ENCODE peak calls at places on chromosomes 11 and 22, in four cellular contexts. One of them, this sample, is unnamed.

GRCh38 chr11:69702769-69703510 is 882 bp downstream of the FGF19 start:
- DNase-seq in A549: no peak
- DNase-seq in ovary: no peak
- DNase-seq in HL-60: no peak
- DNase-seq in this sample: no peak

GRCh38 chr11:121606354-121606753 is 153.6 kb upstream of the SORL1-AS1 start:
- DNase-seq in A549: no peak
- DNase-seq in ovary: no peak
- DNase-seq in HL-60: no peak
- DNase-seq in this sample: no peak

GRCh38 chr22:31820655-31821054 is 66.8 kb downstream of the DEPDC5 start:
- DNase-seq in A549: no peak
- DNase-seq in ovary: no peak
- DNase-seq in HL-60: no peak
- DNase-seq in this sample: no peak

GRCh38 chr11:44498524-44498923 is 66.9 kb upstream of the CD82 start:
- DNase-seq in A549: no peak
- DNase-seq in ovary: no peak
- DNase-seq in HL-60: no peak
- DNase-seq in this sample: no peak

GRCh38 chr11:28969832-28970231 is 861.6 kb downstream of the METTL15 start:
- DNase-seq in A549: peak
- DNase-seq in ovary: no peak
- DNase-seq in HL-60: no peak
- DNase-seq in this sample: no peak

GRCh38 chr11:130379276-130379675 is 49.1 kb downstream of the ADAMTS8 start:
- DNase-seq in A549: no peak
- DNase-seq in ovary: no peak
- DNase-seq in HL-60: no peak
- DNase-seq in this sample: no peak

GRCh38 chr22:21919526-21920307 is 32.9 kb downstream of the PPM1F start:
- DNase-seq in A549: no peak
- DNase-seq in ovary: no peak
- DNase-seq in HL-60: no peak
- DNase-seq in this sample: no peak

GRCh38 chr11:128291043-128291442 is 296.3 kb downstream of the ETS1 start:
- DNase-seq in A549: no peak
- DNase-seq in ovary: no peak
- DNase-seq in HL-60: no peak
- DNase-seq in this sample: no peak

GRCh38 chr22:27019827-27020226 is 362.4 kb downstream of the MIAT start:
- DNase-seq in A549: peak
- DNase-seq in ovary: no peak
- DNase-seq in HL-60: no peak
- DNase-seq in this sample: no peak

GRCh38 chr22:48098936-48099245 is 1336.4 kb downstream of the TBC1D22A start:
- DNase-seq in A549: no peak
- DNase-seq in ovary: no peak
- DNase-seq in HL-60: no peak
- DNase-seq in this sample: no peak

GRCh38 chr11:58028687-58029411 is 1.9 kb upstream of the OR6Q1 start:
- DNase-seq in A549: no peak
- DNase-seq in ovary: no peak
- DNase-seq in HL-60: no peak
- DNase-seq in this sample: no peak

GRCh38 chr11:73983764-73984543 is 1.3 kb upstream of the UCP2 start:
- DNase-seq in A549: no peak
- DNase-seq in ovary: no peak
- DNase-seq in HL-60: peak
- DNase-seq in this sample: no peak

GRCh38 chr11:27416568-27417176 is 53.7 kb upstream of the CCDC34 start:
- DNase-seq in A549: no peak
- DNase-seq in ovary: no peak
- DNase-seq in HL-60: no peak
- DNase-seq in this sample: no peak

GRCh38 chr11:70528794-70529580 is 130.7 kb downstream of the CTTN start:
- DNase-seq in A549: no peak
- DNase-seq in ovary: no peak
- DNase-seq in HL-60: no peak
- DNase-seq in this sample: no peak

GRCh38 chr11:131408011-131408640 is 37.7 kb downstream of the NTM start:
- DNase-seq in A549: peak
- DNase-seq in ovary: no peak
- DNase-seq in HL-60: peak
- DNase-seq in this sample: peak

GRCh38 chr11:73390601-73391565 is 14.7 kb downstream of the RELT start:
- DNase-seq in A549: no peak
- DNase-seq in ovary: no peak
- DNase-seq in HL-60: no peak
- DNase-seq in this sample: no peak

GRCh38 chr11:86688398-86689179 is 16.2 kb upstream of the ME3 start:
- DNase-seq in A549: peak
- DNase-seq in ovary: no peak
- DNase-seq in HL-60: no peak
- DNase-seq in this sample: no peak

GRCh38 chr22:23715811-23716355 is 25.1 kb downstream of the RGL4 start:
- DNase-seq in A549: no peak
- DNase-seq in ovary: peak
- DNase-seq in HL-60: no peak
- DNase-seq in this sample: no peak

GRCh38 chr11:9385288-9385902 is 943 bp downstream of the IPO7 start:
- DNase-seq in A549: peak
- DNase-seq in ovary: no peak
- DNase-seq in HL-60: no peak
- DNase-seq in this sample: no peak

GRCh38 chr22:26273011-26273675 is 103.9 kb downstream of the SEZ6L start:
- DNase-seq in A549: no peak
- DNase-seq in ovary: no peak
- DNase-seq in HL-60: no peak
- DNase-seq in this sample: no peak

GRCh38 chr22:29370556-29370955 is 17.8 kb downstream of the AP1B1 start:
- DNase-seq in A549: no peak
- DNase-seq in ovary: no peak
- DNase-seq in HL-60: no peak
- DNase-seq in this sample: no peak

GRCh38 chr11:120212259-120212888 is 1.5 kb downstream of the OAF start:
- DNase-seq in A549: no peak
- DNase-seq in ovary: no peak
- DNase-seq in HL-60: no peak
- DNase-seq in this sample: no peak

GRCh38 chr11:60831501-60832079 is 10.3 kb upstream of the CCDC86 start:
- DNase-seq in A549: no peak
- DNase-seq in ovary: no peak
- DNase-seq in HL-60: no peak
- DNase-seq in this sample: no peak

GRCh38 chr11:69601346-69601975 is 39.5 kb upstream of the CCND1 start:
- DNase-seq in A549: no peak
- DNase-seq in ovary: no peak
- DNase-seq in HL-60: no peak
- DNase-seq in this sample: no peak

GRCh38 chr11:85672111-85672875 is 7.4 kb upstream of the CREBZF start:
- DNase-seq in A549: no peak
- DNase-seq in ovary: no peak
- DNase-seq in HL-60: no peak
- DNase-seq in this sample: no peak

GRCh38 chr11:69093106-69093505 is 44.4 kb downstream of the TPCN2 start:
- DNase-seq in A549: no peak
- DNase-seq in ovary: no peak
- DNase-seq in HL-60: no peak
- DNase-seq in this sample: no peak

GRCh38 chr22:37018815-37019308 is 385 bp downstream of the TST start:
- DNase-seq in A549: peak
- DNase-seq in ovary: peak
- DNase-seq in HL-60: peak
- DNase-seq in this sample: peak

GRCh38 chr11:123330948-123331347 is 99.1 kb upstream of the GRAMD1B start:
- DNase-seq in A549: no peak
- DNase-seq in ovary: no peak
- DNase-seq in HL-60: no peak
- DNase-seq in this sample: no peak

GRCh38 chr22:28349114-28349513 is 330.5 kb downstream of the TTC28 start:
- DNase-seq in A549: no peak
- DNase-seq in ovary: no peak
- DNase-seq in HL-60: no peak
- DNase-seq in this sample: no peak

GRCh38 chr11:67079065-67079464 is 22.4 kb downstream of the RHOD start:
- DNase-seq in A549: no peak
- DNase-seq in ovary: no peak
- DNase-seq in HL-60: no peak
- DNase-seq in this sample: no peak

DNA sequence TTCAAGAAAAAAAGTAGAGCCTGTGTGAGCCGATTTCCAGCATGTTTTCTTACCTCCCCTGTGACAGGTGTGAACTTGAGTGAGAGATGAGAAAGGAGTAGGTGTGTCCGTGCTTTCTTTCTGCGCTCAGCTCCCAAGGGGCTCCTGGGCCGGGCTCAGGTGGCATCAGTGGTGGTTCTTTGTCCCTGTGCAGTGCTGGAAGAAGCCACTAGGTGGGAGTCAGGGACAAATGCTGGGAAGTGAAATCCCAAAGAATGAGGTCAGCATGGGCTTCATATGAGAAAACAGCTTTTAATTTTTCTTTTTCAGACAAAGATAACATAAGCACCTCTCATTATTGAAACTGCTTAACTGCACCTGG is 57.8 kb downstream of the PPFIBP2 start:
- DNase-seq in A549: peak
- DNase-seq in ovary: peak
- DNase-seq in HL-60: no peak
- DNase-seq in this sample: peak
- H3K27ac ChIP-seq in A549: peak
- H3K27ac ChIP-seq in ovary: no peak
- H3K27ac ChIP-seq in HL-60: no peak
- H3K27ac ChIP-seq in this sample: peak

GRCh38 chr11:113952588-113952987 is 22.3 kb upstream of the HTR3A start:
- DNase-seq in A549: no peak
- DNase-seq in ovary: no peak
- DNase-seq in HL-60: peak
- DNase-seq in this sample: no peak

GRCh38 chr11:113951487-113951886 is 23.4 kb upstream of the HTR3A start:
- DNase-seq in A549: no peak
- DNase-seq in ovary: no peak
- DNase-seq in HL-60: no peak
- DNase-seq in this sample: no peak

GRCh38 chr11:113952070-113952469 is 22.8 kb upstream of the HTR3A start:
- DNase-seq in A549: no peak
- DNase-seq in ovary: no peak
- DNase-seq in HL-60: no peak
- DNase-seq in this sample: no peak

GRCh38 chr11:113947989-113948388 is 26.9 kb upstream of the HTR3A start:
- DNase-seq in A549: no peak
- DNase-seq in ovary: no peak
- DNase-seq in HL-60: no peak
- DNase-seq in this sample: no peak

GRCh38 chr11:113949891-113950290 is 25.0 kb upstream of the HTR3A start:
- DNase-seq in A549: no peak
- DNase-seq in ovary: no peak
- DNase-seq in HL-60: no peak
- DNase-seq in this sample: no peak
- H3K27ac ChIP-seq in A549: no peak
- H3K27ac ChIP-seq in ovary: no peak
- H3K27ac ChIP-seq in HL-60: no peak
- H3K27ac ChIP-seq in this sample: no peak

GRCh38 chr22:38040953-38041759 is 16.0 kb upstream of the PICK1 start:
- DNase-seq in A549: no peak
- DNase-seq in ovary: no peak
- DNase-seq in HL-60: no peak
- DNase-seq in this sample: no peak
- H3K27ac ChIP-seq in A549: no peak
- H3K27ac ChIP-seq in ovary: no peak
- H3K27ac ChIP-seq in HL-60: no peak
- H3K27ac ChIP-seq in this sample: no peak

DNA sequence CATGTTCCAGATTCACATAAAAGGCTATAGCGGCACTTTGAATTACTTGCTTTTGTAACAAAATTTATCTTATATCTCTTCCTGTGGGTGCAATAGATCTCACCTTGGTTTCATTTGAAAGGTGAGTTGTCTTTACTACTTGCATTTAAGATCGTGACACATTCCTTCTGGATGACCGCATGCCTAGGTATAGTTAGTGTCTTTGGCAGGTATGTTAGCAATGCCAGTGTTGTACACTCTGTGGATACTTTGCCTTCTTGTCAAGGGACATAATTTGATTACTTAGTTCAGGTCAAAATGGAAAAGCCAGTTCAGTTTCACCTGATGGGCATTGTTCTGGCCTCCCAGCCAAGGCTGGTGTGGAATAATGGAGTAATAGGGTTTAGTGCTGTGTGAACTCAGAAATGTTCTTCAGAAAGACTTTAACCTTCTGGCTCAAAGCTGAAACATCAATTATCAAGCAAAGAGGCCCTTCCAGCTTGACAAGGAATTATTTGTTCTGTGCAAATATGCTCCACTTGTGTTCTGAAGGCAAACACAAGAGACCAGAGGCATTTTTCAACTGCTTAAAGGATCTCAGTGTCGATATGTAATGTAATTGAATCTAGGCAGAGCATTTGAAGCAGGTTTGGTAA is 64.6 kb downstream of the AMOTL1 start:
- DNase-seq in A549: no peak
- DNase-seq in ovary: no peak
- DNase-seq in HL-60: no peak
- DNase-seq in this sample: no peak
- H3K27ac ChIP-seq in A549: no peak
- H3K27ac ChIP-seq in ovary: no peak
- H3K27ac ChIP-seq in HL-60: no peak
- H3K27ac ChIP-seq in this sample: no peak

DNA sequence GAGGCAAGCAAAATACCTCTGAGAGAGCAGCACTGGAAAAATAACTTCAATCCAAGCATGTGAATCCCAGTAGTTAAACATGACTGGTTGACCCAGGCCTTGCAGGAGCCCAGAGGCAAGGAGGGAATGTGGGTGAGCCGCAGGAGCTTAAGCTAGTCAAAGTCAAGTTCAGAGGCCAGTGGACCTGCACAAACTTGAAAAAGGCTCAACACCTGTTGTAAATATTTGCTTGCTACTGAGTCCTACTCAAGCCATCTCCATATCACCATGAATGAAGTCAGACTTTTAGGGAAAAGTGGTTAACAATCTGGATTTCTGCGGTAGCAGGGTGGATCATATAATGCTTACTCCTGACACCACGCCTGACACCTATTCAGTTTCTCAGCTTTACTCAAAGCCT is 4.8 kb upstream of the CAT start:
- DNase-seq in A549: no peak
- DNase-seq in ovary: no peak
- DNase-seq in HL-60: no peak
- DNase-seq in this sample: no peak
- H3K27ac ChIP-seq in A549: peak
- H3K27ac ChIP-seq in ovary: no peak
- H3K27ac ChIP-seq in HL-60: no peak
- H3K27ac ChIP-seq in this sample: no peak

DNA sequence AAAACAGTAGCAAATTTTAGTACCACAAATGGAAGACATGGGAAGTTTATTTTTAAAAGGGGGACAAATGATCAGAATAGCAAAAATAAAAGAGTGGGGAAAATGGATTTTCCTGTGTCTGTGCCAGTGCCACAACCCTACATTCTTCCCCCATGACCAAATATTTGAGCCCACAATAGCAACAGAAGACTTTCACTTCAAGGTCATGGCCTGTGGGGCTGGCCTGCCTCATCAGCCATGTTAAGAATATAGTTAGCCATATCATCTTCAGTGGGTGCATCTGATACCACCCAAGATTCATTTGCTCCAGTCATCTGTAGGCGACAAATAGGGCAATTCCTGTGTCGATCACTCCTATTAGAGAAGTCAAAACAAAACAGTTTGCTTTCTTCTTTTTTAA is 26.3 kb downstream of the RNF141 start:
- DNase-seq in A549: no peak
- DNase-seq in ovary: peak
- DNase-seq in HL-60: no peak
- DNase-seq in this sample: no peak
- H3K27ac ChIP-seq in A549: no peak
- H3K27ac ChIP-seq in ovary: no peak
- H3K27ac ChIP-seq in HL-60: no peak
- H3K27ac ChIP-seq in this sample: no peak